ENCODE peak calls at places on chromosome 14, in five cellular contexts. M, F, E, J and T are unnamed samples.
A peak's percentile ranks its signal among the peaks of the same experiment; 100 is the strongest.

GRCh38 chr14:29376251-29376650 is 551.4 kb downstream of the PRKD1 start:
- DNase-seq in M (no peak), J (no peak), F (no peak), E (no peak), T (no peak)

GRCh38 chr14:96554315-96554910 is 52.2 kb downstream of the PAPOLA start:
- DNase-seq in J (no peak), M (no peak), E (no peak), F (no peak), T (no peak)

GRCh38 chr14:58955294-58955821 is 233.1 kb upstream of the DAAM1 start:
- DNase-seq in F (no peak), J (no peak), E (no peak), M (no peak), T (no peak)

GRCh38 chr14:97350894-97351713 is 553.9 kb downstream of the VRK1 start:
- DNase-seq in E (no peak), J (no peak), M (no peak), F (no peak), T (no peak)

GRCh38 chr14:61498811-61499210 is 177.4 kb downstream of the PRKCH start:
- DNase-seq in J (peak; percentile 24), F (no peak), E (no peak), M (no peak), T (no peak)

GRCh38 chr14:95156765-95157194 is 549 bp downstream of the DICER1 start:
- DNase-seq in E (no peak), F (peak; percentile 43), M (no peak), J (no peak), T (no peak)

GRCh38 chr14:31568151-31568550 is 6.9 kb downstream of the NUBPL start:
- DNase-seq in M (no peak), J (peak; percentile 15), E (no peak), F (no peak), T (no peak)

GRCh38 chr14:20631821-20632389 is 9.6 kb downstream of the OR6S1 start:
- DNase-seq in F (peak; percentile 71), J (no peak), M (peak; percentile 77), E (peak; percentile 51), T (no peak)

GRCh38 chr14:31122098-31122611 is 85.4 kb downstream of the HECTD1 start:
- DNase-seq in M (no peak), F (no peak), J (no peak), E (no peak), T (no peak)

GRCh38 chr14:64760146-64760755 is 56.0 kb downstream of the PLEKHG3 start:
- DNase-seq in M (no peak), E (no peak), F (no peak), J (no peak), T (no peak)

GRCh38 chr14:61257469-61258057 is 23.6 kb downstream of the TMEM30B start:
- DNase-seq in M (no peak), E (no peak), J (no peak), F (no peak), T (no peak)

GRCh38 chr14:61877050-61877390 is 114.8 kb downstream of the SNAPC1 start:
- DNase-seq in J (no peak), E (no peak), F (no peak), M (no peak), T (no peak)

GRCh38 chr14:87995500-87996275 is 2.7 kb upstream of the GALC start:
- DNase-seq in J (no peak), M (no peak), E (no peak), F (no peak), T (no peak)

GRCh38 chr14:64235652-64236640 is 58.2 kb downstream of the ESR2 start:
- DNase-seq in M (no peak), J (no peak), E (no peak), F (no peak), T (no peak)

GRCh38 chr14:73472182-73473114 is 14.1 kb upstream of the NUMB start:
- DNase-seq in M (no peak), E (no peak), F (no peak), J (peak; percentile 50), T (no peak)

GRCh38 chr14:72553656-72554055 is 340.2 kb downstream of the DPF3 start:
- DNase-seq in E (no peak), M (no peak), F (no peak), J (no peak), T (no peak)

GRCh38 chr14:83255015-83255726 is 1721.5 kb upstream of the SEL1L start:
- DNase-seq in J (no peak), F (no peak), M (no peak), E (no peak), T (no peak)

DNA sequence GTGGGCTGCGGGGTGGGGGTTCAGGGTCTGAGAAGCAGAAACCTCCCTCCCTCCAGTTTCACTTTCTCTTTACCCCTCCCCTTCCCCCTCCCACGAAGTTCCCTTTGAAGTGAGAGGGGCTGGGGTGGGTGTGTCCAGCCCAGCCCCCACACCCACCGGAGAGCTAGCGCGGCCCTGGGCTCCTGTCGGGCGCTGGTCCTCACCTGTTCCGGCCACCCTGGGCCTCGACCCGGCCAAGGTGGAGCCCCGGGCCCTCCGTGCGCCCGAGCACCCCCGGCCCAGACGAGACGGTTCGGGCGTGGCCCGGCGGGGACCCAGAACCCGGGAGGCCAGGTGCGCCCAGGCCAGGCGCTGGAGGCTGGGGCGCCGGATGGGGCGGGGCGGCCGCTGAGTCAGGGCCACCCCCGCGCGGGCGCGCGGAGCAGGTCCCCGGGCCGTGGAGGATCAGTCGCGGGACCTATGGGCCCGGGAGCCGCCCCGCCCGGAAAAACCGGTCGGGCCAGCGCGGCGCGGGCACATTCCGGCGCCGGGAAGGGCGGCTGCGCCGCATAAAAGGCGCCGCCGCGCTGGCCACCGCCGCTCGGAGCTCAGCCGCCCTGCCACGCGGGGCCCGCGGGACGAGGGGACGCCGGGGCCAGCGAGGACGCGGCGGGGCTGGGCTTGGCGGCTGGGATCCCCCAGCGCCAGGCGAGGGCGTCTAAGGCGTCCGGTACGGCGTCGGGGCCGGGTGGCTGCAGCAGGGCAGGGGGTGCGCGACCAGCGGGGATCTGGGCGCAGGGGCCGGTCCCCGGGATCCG is 21.6 kb upstream of the KIF26A start:
- DNase-seq in F (peak; percentile 11), E (no peak), M (peak; percentile 74), J (no peak), T (no peak)
- H3K4me3 ChIP-seq in F (peak overlapping the region; percentile 62), E (peak overlapping the region; percentile 53), M (peak overlapping the region; percentile 36), J (no peak overlapping the region), T (peak overlapping the region; percentile 64)

GRCh38 chr14:23538785-23539184 is 12.8 kb downstream of the ZFHX2 start:
- DNase-seq in M (no peak), J (no peak), E (no peak), F (peak; percentile 46), T (no peak)
- H3K27ac ChIP-seq in M (no peak overlapping the region), J (no peak overlapping the region), E (no peak overlapping the region), F (peak overlapping the region; percentile 7), T (no peak overlapping the region)

GRCh38 chr14:75995372-75996041 is 9.9 kb downstream of the IFT43 start:
- DNase-seq in E (peak; percentile 32), F (peak; percentile 62), J (peak; percentile 80), M (no peak), T (peak; percentile 62)

GRCh38 chr14:75990297-75990696 is 4.7 kb downstream of the IFT43 start:
- DNase-seq in M (no peak), J (no peak), F (no peak), E (no peak), T (no peak)

GRCh38 chr14:75996488-75996887 is 10.9 kb downstream of the IFT43 start:
- DNase-seq in E (no peak), F (no peak), J (no peak), M (no peak), T (no peak)

GRCh38 chr14:75991753-75992152 is 6.2 kb downstream of the IFT43 start:
- DNase-seq in E (no peak), J (no peak), F (no peak), M (no peak), T (no peak)

DNA sequence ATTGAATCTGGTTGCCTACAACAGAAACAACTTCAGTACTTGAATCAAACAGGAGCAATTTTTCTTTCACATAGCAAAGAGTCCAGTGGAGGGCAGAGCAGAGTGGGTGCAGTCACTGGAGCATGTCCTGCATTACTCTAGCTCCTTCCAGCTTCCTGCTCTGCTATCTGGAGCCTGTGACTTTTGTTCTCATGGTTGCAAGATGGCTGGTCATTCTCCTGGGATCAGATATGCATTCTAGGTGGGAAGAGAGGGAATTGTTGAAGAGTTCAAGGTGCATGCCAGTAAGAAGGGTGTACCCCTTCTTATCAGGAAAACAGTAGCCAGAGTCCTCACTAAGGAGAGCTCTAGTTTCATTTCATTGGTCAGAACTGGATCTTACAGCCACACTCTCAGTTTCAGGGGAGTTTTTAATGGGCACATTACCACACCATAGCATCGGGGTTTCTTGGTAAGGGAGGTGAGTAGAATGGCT is 8.0 kb downstream of the IFT43 start:
- DNase-seq in J (no peak), M (no peak), F (no peak), E (no peak), T (no peak)
- TF ChIP-seq CTCF in J (no peak), M (no peak), F (peak; percentile 11), E (no peak), T (no peak)

GRCh38 chr14:56794557-56795283 is 15.6 kb downstream of the OTX2 start:
- DNase-seq in M (no peak), J (no peak), F (no peak), E (no peak), T (no peak)

GRCh38 chr14:56795284-56795622 is 15.0 kb downstream of the OTX2 start:
- DNase-seq in F (no peak), E (no peak), J (no peak), M (no peak), T (no peak)

GRCh38 chr14:56797569-56798446 is 12.5 kb downstream of the OTX2 start:
- DNase-seq in E (no peak), M (no peak), F (no peak), J (no peak), T (no peak)

GRCh38 chr14:56797003-56797568 is 13.2 kb downstream of the OTX2 start:
- DNase-seq in E (no peak), M (no peak), J (no peak), F (no peak), T (no peak)

GRCh38 chr14:56796259-56796658 is 14.0 kb downstream of the OTX2 start:
- DNase-seq in M (no peak), E (no peak), F (no peak), J (no peak), T (no peak)
- H3K4me3 ChIP-seq in M (no peak overlapping the region), E (no peak overlapping the region), F (no peak overlapping the region), J (no peak overlapping the region), T (no peak overlapping the region)